ENCODE peak calls at places on chromosomes 3 and 15, in four cellular contexts. N is PC-3; X is neural crest cell; V is CD8-positive, alpha-beta T cell. E is an unnamed sample.

GRCh38 chr3:71176366-71176765 is 407.2 kb downstream of the FOXP1 start:
- DNase-seq in N (no peak), X (no peak), V (no peak), E (no peak)

GRCh38 chr3:174440741-174441587 is 418.2 kb upstream of the NAALADL2 start:
- DNase-seq in N (peak; percentile 95), X (peak; percentile 74), V (peak; percentile 72), E (peak; percentile 25)

GRCh38 chr3:104521606-104522336 is 844.9 kb upstream of the ALCAM start:
- DNase-seq in N (no peak), X (no peak), V (peak; percentile 9), E (peak; percentile 49)

GRCh38 chr3:129974451-129975331 is at the start of gene TRH:
- DNase-seq in N (no peak), X (peak; percentile 17), V (no peak), E (no peak)

GRCh38 chr15:94229591-94230365 is 1.6 kb upstream of the MCTP2 start:
- DNase-seq in N (peak; percentile 42), X (no peak), V (peak; percentile 62), E (no peak)

GRCh38 chr15:36753173-36753572 is 173.7 kb downstream of the CDIN1 start:
- DNase-seq in N (no peak), X (no peak), V (no peak), E (no peak)

GRCh38 chr3:53255360-53255774 is 455 bp downstream of the TKT start:
- DNase-seq in N (no peak), X (peak; percentile 16), V (peak; percentile 41), E (no peak)

GRCh38 chr15:85412956-85413854 is 32.8 kb downstream of the AKAP13 start:
- DNase-seq in N (peak; percentile 94), X (no peak), V (peak; percentile 79), E (peak; percentile 50)

DNA sequence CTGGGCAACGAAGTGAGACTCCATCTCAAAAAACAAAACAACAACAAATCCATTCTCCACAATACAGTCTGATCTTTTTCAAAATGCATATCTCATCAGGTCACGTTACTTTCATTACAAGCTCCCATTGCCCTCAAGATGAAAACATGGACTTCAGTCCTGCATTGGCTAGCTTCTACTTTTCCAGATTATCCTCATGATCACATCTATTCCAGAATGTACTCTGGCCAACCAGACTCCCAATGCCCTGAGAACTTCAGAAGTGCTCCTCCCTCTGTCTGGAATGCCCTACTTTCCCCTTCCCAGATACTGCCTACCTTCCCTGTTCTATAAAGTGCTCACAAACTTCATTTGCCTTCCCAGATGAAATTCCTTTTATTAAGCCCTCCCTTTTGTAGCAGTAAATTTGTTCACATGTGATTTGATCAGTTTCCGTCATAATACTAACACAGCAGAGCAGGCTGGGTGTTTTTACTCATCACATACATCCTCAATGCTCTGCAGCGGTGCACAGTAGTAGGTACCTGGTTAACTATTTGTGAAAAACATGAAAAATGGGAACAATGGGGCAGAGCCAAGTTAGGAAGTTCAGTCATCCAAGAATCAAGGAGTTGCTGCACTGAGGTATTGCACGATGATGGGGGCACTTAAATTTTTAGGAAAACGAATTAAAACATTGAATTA is 5.3 kb downstream of the RPL22L1 start:
- DNase-seq in N (peak; percentile 38), X (no peak), V (no peak), E (no peak)
- TF ChIP-seq CTCF in N (no peak), X (no peak), V (no peak), E (no peak)

DNA sequence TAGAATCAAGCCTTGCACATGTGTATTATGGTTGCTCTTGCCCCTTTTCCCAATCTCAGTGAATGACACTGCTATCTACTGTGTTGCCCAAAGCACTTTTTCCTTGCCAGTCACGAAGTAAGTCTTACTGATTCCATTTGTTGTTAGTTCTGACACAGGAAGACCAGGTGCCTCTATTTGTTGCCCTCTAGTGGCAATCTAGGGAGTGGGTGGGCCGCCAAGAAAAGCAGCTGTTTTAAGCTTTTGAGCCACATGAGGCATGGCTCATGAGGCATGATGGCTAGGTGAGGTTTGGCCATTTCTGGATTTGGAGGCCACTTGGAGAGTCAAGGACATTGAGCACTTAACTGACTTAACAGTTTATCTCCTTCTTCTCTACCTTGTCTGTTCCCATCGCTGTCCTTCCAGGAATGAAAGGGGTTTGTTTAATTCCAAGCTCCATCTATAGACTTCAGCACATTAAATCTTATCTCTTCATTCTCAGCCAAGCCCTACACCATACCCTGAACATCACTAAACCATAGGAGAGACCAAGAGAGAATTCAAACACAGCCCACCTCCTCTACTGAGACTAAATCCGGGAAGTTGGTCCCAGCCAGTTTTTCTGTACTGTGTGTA is 103.1 kb downstream of the HCN4 start:
- DNase-seq in N (peak; percentile 56), X (peak; percentile 44), V (peak; percentile 42), E (peak; percentile 16)
- TF ChIP-seq CTCF in N (peak; percentile 73), X (peak; percentile 72), V (peak; percentile 56), E (peak; percentile 47)

GRCh38 chr15:72766780-72767179 is 16.8 kb downstream of the ADPGK start:
- DNase-seq in N (no peak), X (no peak), V (no peak), E (no peak)

GRCh38 chr15:72771329-72771725 is 12.2 kb downstream of the ADPGK start:
- DNase-seq in N (no peak), X (no peak), V (no peak), E (no peak)

GRCh38 chr15:72766025-72766424 is 17.5 kb downstream of the ADPGK start:
- DNase-seq in N (no peak), X (no peak), V (no peak), E (no peak)

GRCh38 chr15:72774696-72775383 is 8.7 kb downstream of the ADPGK start:
- DNase-seq in N (no peak), X (no peak), V (no peak), E (no peak)

DNA sequence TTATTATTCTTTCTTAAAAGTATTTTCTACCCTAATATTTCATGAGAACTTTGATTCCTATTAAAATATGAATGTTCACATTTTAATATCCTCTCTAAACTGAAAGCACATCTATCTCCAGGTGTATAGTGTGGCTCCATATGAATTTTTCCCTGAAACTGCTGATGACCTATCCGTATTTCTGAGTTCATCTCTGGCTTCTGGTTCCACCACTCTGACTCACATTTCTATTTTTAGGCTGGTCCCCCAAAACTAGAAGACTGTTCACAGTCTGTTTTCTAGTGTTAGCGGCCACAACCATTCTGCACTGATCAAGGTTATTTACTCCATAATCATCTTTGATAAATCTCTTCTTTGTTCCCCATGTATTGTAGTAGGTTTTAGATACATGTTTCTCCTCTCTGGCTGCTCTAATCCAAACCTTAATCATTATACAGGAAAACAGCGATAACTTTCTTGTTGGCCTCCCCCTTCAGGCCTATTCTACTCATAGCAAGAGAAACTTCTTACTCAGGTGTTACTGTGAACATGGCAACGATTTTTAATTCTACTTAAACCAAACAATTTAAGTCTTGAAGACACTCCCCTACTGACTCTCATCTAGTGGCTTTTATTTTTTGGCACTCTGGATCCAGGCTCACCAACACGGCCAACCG is 12.8 kb downstream of the ADPGK start:
- DNase-seq in N (no peak), X (no peak), V (no peak), E (no peak)
- TF ChIP-seq CTCF in N (peak; percentile 43), X (peak; percentile 29), V (no peak), E (no peak)

GRCh38 chr3:170496026-170496867 is 77.6 kb downstream of the CLDN11 start:
- DNase-seq in N (no peak), X (no peak), V (no peak), E (no peak)
- TF ChIP-seq CTCF in N (peak; percentile 23), X (no peak), V (no peak), E (no peak)

DNA sequence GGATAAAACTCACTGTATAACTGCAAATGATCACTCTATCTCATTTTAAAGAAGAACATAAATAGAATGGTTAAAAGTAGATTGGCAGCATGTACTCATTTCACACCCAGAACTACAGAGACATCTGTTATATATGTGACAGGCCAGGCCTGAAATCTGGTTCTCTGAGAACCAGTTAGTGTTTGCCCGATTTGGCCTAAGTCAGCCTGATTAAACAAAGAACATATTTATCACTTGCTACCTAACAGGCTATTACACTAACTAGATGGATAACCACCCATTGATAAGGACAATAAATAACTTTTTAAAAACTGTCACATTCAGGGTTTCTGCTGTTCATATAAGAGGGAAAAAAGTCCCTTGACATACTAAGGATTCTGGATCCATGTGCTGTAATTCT is 460.2 kb downstream of the CNTN4 start:
- DNase-seq in N (no peak), X (no peak), V (no peak), E (no peak)
- TF ChIP-seq CTCF in N (no peak), X (no peak), V (no peak), E (no peak)

GRCh38 chr3:155462672-155463071 is 169.2 kb upstream of the STRIT1 start:
- DNase-seq in N (no peak), X (no peak), V (no peak), E (no peak)

GRCh38 chr3:155465664-155466063 is 172.2 kb upstream of the STRIT1 start:
- DNase-seq in N (no peak), X (no peak), V (no peak), E (no peak)
- TF ChIP-seq CTCF in N (no peak), X (no peak), V (no peak), E (no peak)

GRCh38 chr15:46277994-46278885 is 643.4 kb downstream of the SQOR start:
- DNase-seq in N (no peak), X (no peak), V (no peak), E (no peak)

GRCh38 chr15:46275701-46276100 is 640.9 kb downstream of the SQOR start:
- DNase-seq in N (no peak), X (no peak), V (no peak), E (no peak)

GRCh38 chr15:46277451-46277850 is 642.6 kb downstream of the SQOR start:
- DNase-seq in N (no peak), X (no peak), V (no peak), E (no peak)

DNA sequence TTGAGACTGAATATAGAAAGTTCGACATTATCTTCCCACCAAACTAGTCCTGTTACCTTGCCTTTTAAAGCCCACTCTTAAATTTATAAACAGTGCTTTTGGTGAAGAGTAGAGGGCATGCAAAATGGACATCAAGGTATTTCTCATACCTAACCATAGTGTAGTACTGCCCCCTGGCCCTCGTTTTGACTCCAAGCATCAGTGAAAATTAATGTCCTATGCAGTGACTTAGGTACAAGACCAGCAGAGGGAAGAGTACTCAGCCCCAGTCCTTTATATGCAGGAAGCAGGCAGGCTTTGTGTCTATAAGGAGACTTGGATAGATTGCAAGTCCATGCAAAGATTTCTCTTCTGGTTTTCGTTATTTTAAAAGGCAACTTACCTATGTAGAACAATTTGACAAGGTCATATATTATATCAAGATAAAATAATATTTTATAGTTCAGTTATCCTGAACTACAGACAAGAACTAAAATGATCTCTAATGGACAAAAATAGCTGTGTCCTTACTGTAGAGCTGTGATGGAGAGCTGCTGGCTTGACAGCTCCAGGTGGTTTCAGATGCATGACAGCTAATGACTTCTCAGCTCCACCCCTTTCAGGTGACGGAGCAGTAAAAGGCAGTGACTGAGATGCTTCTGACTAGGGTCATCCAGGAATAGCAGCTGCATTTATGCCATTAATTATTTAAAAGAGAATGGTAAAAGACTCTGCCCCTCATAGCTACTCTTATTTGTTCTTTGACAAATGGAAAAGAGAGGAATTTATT is 646.1 kb downstream of the SQOR start:
- DNase-seq in N (peak; percentile 56), X (no peak), V (no peak), E (no peak)
- TF ChIP-seq CTCF in N (peak; percentile 68), X (peak; percentile 38), V (no peak), E (no peak)

E was measured in activated B cell treated with CpG ODN at 0.5 μM for 24 hours.